ENCODE peak calls at places on chromosomes 2 and 18, in eight cellular contexts. I is GM10248, Y is T-helper 9 cell, M is neural progenitor cell, O is prostate gland, Q is AG04450, F is Daoy, C is MM.1S. L is an unnamed sample.

GRCh38 chr2:20071397-20072383 is 20.3 kb upstream of the LAPTM4A start:
- DNase-seq in I (no peak), Y (no peak), M (peak), O (no peak), Q (peak), F (peak), C (no peak), L (no peak)

GRCh38 chr2:64222351-64222750 is 78.1 kb upstream of the PELI1 start:
- DNase-seq in I (no peak), Y (no peak), M (no peak), O (peak), Q (no peak), F (no peak), C (no peak), L (no peak)

GRCh38 chr2:238164906-238165287 is 6.1 kb downstream of the ERFE start:
- DNase-seq in I (no peak), Y (no peak), M (no peak), O (no peak), Q (no peak), F (no peak), C (no peak), L (no peak)

GRCh38 chr18:62105373-62105772 is 81.5 kb downstream of the PIGN start:
- DNase-seq in I (no peak), Y (no peak), M (no peak), O (no peak), Q (peak), F (no peak), C (no peak), L (no peak)

GRCh38 chr2:215137741-215138340 is 585 bp downstream of the ABCA12 start:
- DNase-seq in I (no peak), Y (no peak), M (no peak), O (peak), Q (no peak), F (no peak), C (no peak), L (no peak)

GRCh38 chr2:212672186-212672585 is 133.6 kb upstream of the ERBB4 start:
- DNase-seq in I (no peak), Y (no peak), M (no peak), O (no peak), Q (no peak), F (no peak), C (no peak), L (no peak)

GRCh38 chr2:74050153-74050552 is 65.4 kb downstream of the TET3 start:
- DNase-seq in I (no peak), Y (no peak), M (no peak), O (no peak), Q (no peak), F (no peak), C (no peak), L (no peak)

GRCh38 chr2:173898178-173898668 is 67.0 kb downstream of the SP3 start:
- DNase-seq in I (peak), Y (no peak), M (no peak), O (no peak), Q (no peak), F (no peak), C (peak), L (peak)

GRCh38 chr2:241393524-241394196 is 37.6 kb downstream of the FARP2 start:
- DNase-seq in I (peak), Y (no peak), M (no peak), O (no peak), Q (no peak), F (no peak), C (no peak), L (no peak)

GRCh38 chr2:169388161-169388560 is 25.8 kb upstream of the LRP2 start:
- DNase-seq in I (no peak), Y (no peak), M (no peak), O (no peak), Q (no peak), F (no peak), C (no peak), L (no peak)

GRCh38 chr2:8515390-8515761 is 166.5 kb upstream of the ID2 start:
- DNase-seq in I (peak), Y (peak), M (no peak), O (no peak), Q (no peak), F (no peak), C (peak), L (peak)

GRCh38 chr2:128388414-128389032 is 69.9 kb upstream of the HS6ST1 start:
- DNase-seq in I (no peak), Y (no peak), M (no peak), O (no peak), Q (no peak), F (no peak), C (peak), L (no peak)